ENCODE peak calls at places on chromosomes 2 and 18, in ten cellular contexts. A, N, U, E, J, L, S, X, W and G are unnamed samples.

GRCh38 chr2:231711677-231712461 is 3.5 kb downstream of the PTMA start:
- DNase-seq in A (no peak), N (no peak), U (no peak), E (peak; percentile 28), J (no peak), L (no peak), S (no peak), X (no peak), W (no peak), G (no peak)

GRCh38 chr18:21955757-21956652 is 213.4 kb upstream of the GATA6 start:
- DNase-seq in A (peak; percentile 84), N (peak; percentile 54), U (peak; percentile 91), E (peak; percentile 85), J (peak; percentile 59), L (peak; percentile 4), S (no peak), X (no peak), W (peak; percentile 83), G (peak; percentile 66)

GRCh38 chr2:203915256-203915655 is 21.3 kb upstream of the ICOS start:
- DNase-seq in A (no peak), N (no peak), U (no peak), E (no peak), J (no peak), L (no peak), S (no peak), X (no peak), W (no peak), G (no peak)

GRCh38 chr2:16716051-16716450 is 50.4 kb upstream of the CYRIA start:
- DNase-seq in A (no peak), N (no peak), U (no peak), E (no peak), J (no peak), L (no peak), S (no peak), X (no peak), W (no peak), G (no peak)

GRCh38 chr2:116696223-116696622 is 1118.3 kb upstream of the DDX18 start:
- DNase-seq in A (no peak), N (no peak), U (no peak), E (no peak), J (peak; percentile 1), L (no peak), S (no peak), X (no peak), W (no peak), G (no peak)

GRCh38 chr18:31487251-31488015 is 10.5 kb upstream of the DSG2 start:
- DNase-seq in A (no peak), N (peak; percentile 3), U (no peak), E (no peak), J (peak; percentile 72), L (no peak), S (no peak), X (no peak), W (no peak), G (peak; percentile 19)

GRCh38 chr2:239316562-239317465 is 84.0 kb downstream of the HDAC4 start:
- DNase-seq in A (peak; percentile 60), N (no peak), U (peak; percentile 63), E (no peak), J (no peak), L (no peak), S (no peak), X (no peak), W (peak; percentile 79), G (no peak)

GRCh38 chr2:237333748-237334147 is 80.2 kb downstream of the COL6A3 start:
- DNase-seq in A (no peak), N (no peak), U (no peak), E (no peak), J (no peak), L (no peak), S (no peak), X (no peak), W (no peak), G (no peak)

GRCh38 chr2:37851828-37852584 is 73.1 kb upstream of the RMDN2 start:
- DNase-seq in A (no peak), N (no peak), U (no peak), E (no peak), J (no peak), L (peak; percentile 80), S (no peak), X (no peak), W (no peak), G (no peak)

GRCh38 chr18:45978084-45978483 is 11.0 kb upstream of the EPG5 start:
- DNase-seq in A (no peak), N (no peak), U (no peak), E (no peak), J (no peak), L (no peak), S (peak; percentile 49), X (no peak), W (no peak), G (no peak)

GRCh38 chr2:55099878-55100820 is 49.9 kb upstream of the RTN4 start:
- DNase-seq in A (no peak), N (no peak), U (no peak), E (no peak), J (peak; percentile 28), L (no peak), S (no peak), X (peak; percentile 84), W (no peak), G (no peak)

GRCh38 chr2:144990661-144991060 is 470.7 kb upstream of the ZEB2 start:
- DNase-seq in A (no peak), N (no peak), U (no peak), E (no peak), J (no peak), L (no peak), S (no peak), X (no peak), W (no peak), G (no peak)
- H3K4me3 ChIP-seq in A (no peak overlapping the region), N (no peak overlapping the region), U (no peak overlapping the region), E (no peak overlapping the region), J (no peak overlapping the region), L (no peak overlapping the region), S (no peak overlapping the region), X (no peak overlapping the region), W (no peak overlapping the region), G (no peak overlapping the region)

DNA sequence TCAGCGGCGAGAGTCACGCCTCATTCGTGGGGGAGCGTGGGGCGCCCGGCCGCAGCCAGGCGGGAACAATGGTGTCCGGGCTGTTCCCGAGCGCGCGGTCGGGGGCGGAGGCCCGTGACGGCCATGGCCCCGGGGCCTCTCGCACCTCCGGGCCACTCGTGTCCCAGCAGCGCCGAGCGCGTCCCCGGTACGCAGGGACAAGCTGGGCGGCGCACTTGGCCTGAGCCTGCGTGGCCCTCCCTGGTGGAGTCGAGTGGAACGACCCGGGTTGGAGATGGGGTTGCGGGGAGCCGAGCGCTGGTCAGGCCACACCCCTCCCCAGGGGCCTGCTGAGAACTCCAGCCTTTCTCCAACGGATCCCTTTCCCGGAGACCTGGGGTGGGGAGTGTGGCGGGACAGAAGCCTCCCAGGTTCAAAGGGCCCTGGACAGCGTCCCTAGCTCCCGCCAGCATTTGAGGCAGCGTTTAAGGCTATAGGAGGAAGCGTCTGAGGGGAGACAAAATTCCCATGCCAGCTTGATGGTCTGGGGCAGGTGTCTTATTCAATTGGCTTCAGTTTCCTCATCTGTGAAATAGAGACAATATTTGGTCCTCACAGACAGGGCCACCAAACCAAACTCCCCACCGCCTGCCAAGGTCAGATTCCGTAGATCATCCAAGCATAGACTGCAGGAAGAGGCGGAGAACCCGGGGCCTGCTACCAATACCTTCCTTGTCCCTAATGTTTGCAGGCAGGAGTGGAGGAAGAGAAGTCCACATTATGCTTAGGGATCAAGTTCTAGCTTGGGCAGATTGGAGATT is 545 bp downstream of the CNDP2 start:
- DNase-seq in A (peak; percentile 13), N (peak; percentile 65), U (peak; percentile 69), E (peak; percentile 70), J (peak; percentile 51), L (no peak), S (no peak), X (no peak), W (no peak), G (no peak)
- TF ChIP-seq EP300 in A (no peak), N (peak; percentile 5), U (no peak), E (no peak), J (no peak), L (no peak), S (no peak), X (no peak), W (no peak), G (no peak)

GRCh38 chr2:45469314-45470099 is 141.6 kb downstream of the SRBD1 start:
- DNase-seq in A (peak; percentile 41), N (peak; percentile 97), U (no peak), E (no peak), J (peak; percentile 39), L (no peak), S (no peak), X (no peak), W (no peak), G (no peak)

GRCh38 chr2:45468279-45468678 is 142.8 kb downstream of the SRBD1 start:
- DNase-seq in A (no peak), N (no peak), U (no peak), E (no peak), J (no peak), L (no peak), S (no peak), X (no peak), W (no peak), G (no peak)

GRCh38 chr2:45470531-45470930 is 140.5 kb downstream of the SRBD1 start:
- DNase-seq in A (peak; percentile 54), N (no peak), U (no peak), E (no peak), J (no peak), L (no peak), S (no peak), X (no peak), W (no peak), G (no peak)

GRCh38 chr2:45460825-45461224 is 150.2 kb downstream of the SRBD1 start:
- DNase-seq in A (no peak), N (no peak), U (no peak), E (no peak), J (no peak), L (no peak), S (no peak), X (no peak), W (no peak), G (no peak)

DNA sequence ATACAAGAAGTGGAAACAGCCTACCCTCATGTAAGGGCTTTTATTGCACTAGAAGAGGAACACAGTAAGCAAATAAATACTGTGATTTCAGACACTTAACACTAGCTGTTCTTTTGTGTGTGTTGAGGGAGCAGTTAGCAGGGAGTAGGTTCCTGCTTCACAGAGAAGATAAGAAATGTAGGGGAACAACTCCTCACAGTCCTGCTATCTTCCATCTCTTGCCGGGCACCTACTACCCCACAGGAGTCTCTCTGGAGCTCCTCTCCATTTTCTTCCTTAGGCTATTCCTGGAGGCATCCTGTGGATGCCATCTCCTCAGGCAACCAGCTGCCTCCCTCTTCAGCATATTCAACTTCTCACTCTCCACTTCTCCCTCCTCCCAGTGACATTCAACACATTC is 145.0 kb downstream of the SRBD1 start:
- DNase-seq in A (no peak), N (no peak), U (no peak), E (no peak), J (no peak), L (no peak), S (no peak), X (no peak), W (no peak), G (no peak)
- H3K27ac ChIP-seq in A (no peak overlapping the region), N (no peak overlapping the region), U (no peak overlapping the region), E (no peak overlapping the region), J (no peak overlapping the region), L (no peak overlapping the region), S (no peak overlapping the region), X (no peak overlapping the region), W (no peak overlapping the region), G (no peak overlapping the region)

DNA sequence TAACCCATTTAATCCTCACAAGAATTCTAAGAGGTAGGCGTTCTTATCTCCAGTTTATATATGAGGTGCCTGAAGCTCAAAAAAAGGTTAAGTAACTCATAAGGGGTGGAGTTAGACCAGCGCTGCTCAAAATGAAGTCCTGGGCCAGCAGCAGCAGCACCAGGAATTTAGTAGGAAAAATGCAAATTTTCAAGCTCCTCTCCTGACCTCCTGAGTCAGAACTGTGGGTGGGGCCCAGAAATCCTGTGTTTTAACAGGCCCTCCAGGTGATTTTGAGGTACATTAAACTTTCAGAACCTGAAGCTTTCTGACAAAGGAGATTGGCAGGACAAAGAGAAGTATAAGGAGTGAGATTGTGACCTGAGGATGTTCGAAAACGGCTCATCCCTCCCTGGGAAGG is 66.0 kb upstream of the CCDC85A start:
- DNase-seq in A (no peak), N (no peak), U (no peak), E (no peak), J (no peak), L (no peak), S (peak; percentile 13), X (peak; percentile 50), W (no peak), G (no peak)
- H3K4me3 ChIP-seq in A (no peak overlapping the region), N (no peak overlapping the region), U (no peak overlapping the region), E (no peak overlapping the region), J (no peak overlapping the region), L (no peak overlapping the region), S (peak overlapping the region; percentile 15), X (no peak overlapping the region), W (no peak overlapping the region), G (no peak overlapping the region)